ENCODE peak calls at places on chromosomes 16 and 17, in six cellular contexts. One of them, this sample, is unnamed.
A peak's percentile ranks its signal among the peaks of the same experiment; 100 is the strongest.

GRCh38 chr16:66525396-66526180 is 24.3 kb downstream of the TK2 start:
- DNase-seq in MM.1S: no peak
- DNase-seq in GM12864: no peak
- DNase-seq in heart right ventricle: no peak
- DNase-seq in epithelial cell of esophagus: no peak
- DNase-seq in fibroblast of the aortic adventitia: no peak
- DNase-seq in this sample: no peak

GRCh38 chr16:78275420-78275819 is 176.0 kb downstream of the WWOX start:
- DNase-seq in MM.1S: no peak
- DNase-seq in GM12864: no peak
- DNase-seq in heart right ventricle: no peak
- DNase-seq in epithelial cell of esophagus: no peak
- DNase-seq in fibroblast of the aortic adventitia: no peak
- DNase-seq in this sample: no peak

GRCh38 chr17:15942207-15942833 is 2.6 kb upstream of the ADORA2B start:
- DNase-seq in MM.1S: no peak
- DNase-seq in GM12864: no peak
- DNase-seq in heart right ventricle: no peak
- DNase-seq in epithelial cell of esophagus: peak; percentile 41
- DNase-seq in fibroblast of the aortic adventitia: no peak
- DNase-seq in this sample: no peak

GRCh38 chr17:60091908-60092331 is 13.2 kb upstream of the HEATR6 start:
- DNase-seq in MM.1S: no peak
- DNase-seq in GM12864: no peak
- DNase-seq in heart right ventricle: no peak
- DNase-seq in epithelial cell of esophagus: peak; percentile 53
- DNase-seq in fibroblast of the aortic adventitia: peak; percentile 43
- DNase-seq in this sample: peak; percentile 27

GRCh38 chr16:19429271-19429670 is 11.6 kb downstream of the TMC5 start:
- DNase-seq in MM.1S: no peak
- DNase-seq in GM12864: no peak
- DNase-seq in heart right ventricle: no peak
- DNase-seq in epithelial cell of esophagus: no peak
- DNase-seq in fibroblast of the aortic adventitia: no peak
- DNase-seq in this sample: no peak

GRCh38 chr16:50862818-50863672 is 121.2 kb downstream of the CYLD start:
- DNase-seq in MM.1S: no peak
- DNase-seq in GM12864: no peak
- DNase-seq in heart right ventricle: no peak
- DNase-seq in epithelial cell of esophagus: no peak
- DNase-seq in fibroblast of the aortic adventitia: no peak
- DNase-seq in this sample: no peak

GRCh38 chr16:80158766-80159165 is 382.0 kb upstream of the DYNLRB2 start:
- DNase-seq in MM.1S: no peak
- DNase-seq in GM12864: no peak
- DNase-seq in heart right ventricle: no peak
- DNase-seq in epithelial cell of esophagus: peak; percentile 91
- DNase-seq in fibroblast of the aortic adventitia: peak; percentile 40
- DNase-seq in this sample: no peak

GRCh38 chr16:19379838-19380237 is 37.8 kb upstream of the TMC5 start:
- DNase-seq in MM.1S: no peak
- DNase-seq in GM12864: no peak
- DNase-seq in heart right ventricle: no peak
- DNase-seq in epithelial cell of esophagus: no peak
- DNase-seq in fibroblast of the aortic adventitia: no peak
- DNase-seq in this sample: no peak

GRCh38 chr17:60577147-60577925 is 22.7 kb upstream of the PPM1D start:
- DNase-seq in MM.1S: peak; percentile 68
- DNase-seq in GM12864: no peak
- DNase-seq in heart right ventricle: peak; percentile 43
- DNase-seq in epithelial cell of esophagus: no peak
- DNase-seq in fibroblast of the aortic adventitia: peak; percentile 75
- DNase-seq in this sample: peak; percentile 51

GRCh38 chr17:3027786-3028532 is 35.4 kb downstream of the OR1D5 start:
- DNase-seq in MM.1S: no peak
- DNase-seq in GM12864: no peak
- DNase-seq in heart right ventricle: no peak
- DNase-seq in epithelial cell of esophagus: no peak
- DNase-seq in fibroblast of the aortic adventitia: no peak
- DNase-seq in this sample: no peak

GRCh38 chr17:41437769-41438168 is 3.0 kb downstream of the KRT38 start:
- DNase-seq in MM.1S: no peak
- DNase-seq in GM12864: no peak
- DNase-seq in heart right ventricle: no peak
- DNase-seq in epithelial cell of esophagus: no peak
- DNase-seq in fibroblast of the aortic adventitia: no peak
- DNase-seq in this sample: no peak

GRCh38 chr17:78341559-78342437 is 18.1 kb downstream of the SOCS3 start:
- DNase-seq in MM.1S: no peak
- DNase-seq in GM12864: no peak
- DNase-seq in heart right ventricle: peak; percentile 84
- DNase-seq in epithelial cell of esophagus: peak; percentile 72
- DNase-seq in fibroblast of the aortic adventitia: peak; percentile 81
- DNase-seq in this sample: no peak

GRCh38 chr16:67551972-67552371 is 10.4 kb upstream of the CTCF start:
- DNase-seq in MM.1S: peak; percentile 49
- DNase-seq in GM12864: no peak
- DNase-seq in heart right ventricle: no peak
- DNase-seq in epithelial cell of esophagus: no peak
- DNase-seq in fibroblast of the aortic adventitia: no peak
- DNase-seq in this sample: no peak

GRCh38 chr17:40349477-40350409 is 14.8 kb downstream of the GJD3 start:
- DNase-seq in MM.1S: no peak
- DNase-seq in GM12864: no peak
- DNase-seq in heart right ventricle: peak; percentile 70
- DNase-seq in epithelial cell of esophagus: peak; percentile 97
- DNase-seq in fibroblast of the aortic adventitia: peak; percentile 82
- DNase-seq in this sample: no peak

GRCh38 chr17:36142230-36142629 is 34.2 kb downstream of the TBC1D3B start:
- DNase-seq in MM.1S: no peak
- DNase-seq in GM12864: no peak
- DNase-seq in heart right ventricle: no peak
- DNase-seq in epithelial cell of esophagus: no peak
- DNase-seq in fibroblast of the aortic adventitia: no peak
- DNase-seq in this sample: no peak

GRCh38 chr16:12124742-12125141 is 148.2 kb downstream of the SNX29 start:
- DNase-seq in MM.1S: no peak
- DNase-seq in GM12864: no peak
- DNase-seq in heart right ventricle: no peak
- DNase-seq in epithelial cell of esophagus: no peak
- DNase-seq in fibroblast of the aortic adventitia: no peak
- DNase-seq in this sample: no peak

GRCh38 chr17:44345497-44346026 is 460 bp downstream of the GRN start:
- DNase-seq in MM.1S: peak; percentile 50
- DNase-seq in GM12864: no peak
- DNase-seq in heart right ventricle: peak; percentile 68
- DNase-seq in epithelial cell of esophagus: peak; percentile 70
- DNase-seq in fibroblast of the aortic adventitia: peak; percentile 59
- DNase-seq in this sample: peak; percentile 73

GRCh38 chr16:66660422-66661209 is 35.9 kb downstream of the CMTM4 start:
- DNase-seq in MM.1S: no peak
- DNase-seq in GM12864: no peak
- DNase-seq in heart right ventricle: peak; percentile 64
- DNase-seq in epithelial cell of esophagus: peak; percentile 82
- DNase-seq in fibroblast of the aortic adventitia: peak; percentile 82
- DNase-seq in this sample: no peak

GRCh38 chr17:41925991-41926590 is 4.3 kb upstream of the ODAD4 start:
- DNase-seq in MM.1S: no peak
- DNase-seq in GM12864: no peak
- DNase-seq in heart right ventricle: no peak
- DNase-seq in epithelial cell of esophagus: no peak
- DNase-seq in fibroblast of the aortic adventitia: no peak
- DNase-seq in this sample: peak; percentile 40

GRCh38 chr17:9971991-9972390 is 66.9 kb upstream of the RCVRN start:
- DNase-seq in MM.1S: no peak
- DNase-seq in GM12864: no peak
- DNase-seq in heart right ventricle: peak; percentile 77
- DNase-seq in epithelial cell of esophagus: no peak
- DNase-seq in fibroblast of the aortic adventitia: peak; percentile 55
- DNase-seq in this sample: no peak

GRCh38 chr17:28538296-28538895 is 14.0 kb downstream of the UNC119 start:
- DNase-seq in MM.1S: peak; percentile 67
- DNase-seq in GM12864: no peak
- DNase-seq in heart right ventricle: no peak
- DNase-seq in epithelial cell of esophagus: no peak
- DNase-seq in fibroblast of the aortic adventitia: no peak
- DNase-seq in this sample: no peak

GRCh38 chr17:58534901-58535421 is 20.5 kb upstream of the MTMR4 start:
- DNase-seq in MM.1S: no peak
- DNase-seq in GM12864: no peak
- DNase-seq in heart right ventricle: no peak
- DNase-seq in epithelial cell of esophagus: peak; percentile 79
- DNase-seq in fibroblast of the aortic adventitia: peak; percentile 42
- DNase-seq in this sample: no peak

GRCh38 chr16:49567940-49568339 is 194.3 kb downstream of the C16orf78 start:
- DNase-seq in MM.1S: no peak
- DNase-seq in GM12864: no peak
- DNase-seq in heart right ventricle: no peak
- DNase-seq in epithelial cell of esophagus: no peak
- DNase-seq in fibroblast of the aortic adventitia: no peak
- DNase-seq in this sample: peak; percentile 17

GRCh38 chr16:12020007-12020406 is 43.5 kb downstream of the SNX29 start:
- DNase-seq in MM.1S: no peak
- DNase-seq in GM12864: peak; percentile 27
- DNase-seq in heart right ventricle: no peak
- DNase-seq in epithelial cell of esophagus: no peak
- DNase-seq in fibroblast of the aortic adventitia: no peak
- DNase-seq in this sample: peak; percentile 61

GRCh38 chr16:50460538-50461399 is 87.4 kb upstream of the NKD1 start:
- DNase-seq in MM.1S: no peak
- DNase-seq in GM12864: no peak
- DNase-seq in heart right ventricle: no peak
- DNase-seq in epithelial cell of esophagus: no peak
- DNase-seq in fibroblast of the aortic adventitia: no peak
- DNase-seq in this sample: no peak

DNA sequence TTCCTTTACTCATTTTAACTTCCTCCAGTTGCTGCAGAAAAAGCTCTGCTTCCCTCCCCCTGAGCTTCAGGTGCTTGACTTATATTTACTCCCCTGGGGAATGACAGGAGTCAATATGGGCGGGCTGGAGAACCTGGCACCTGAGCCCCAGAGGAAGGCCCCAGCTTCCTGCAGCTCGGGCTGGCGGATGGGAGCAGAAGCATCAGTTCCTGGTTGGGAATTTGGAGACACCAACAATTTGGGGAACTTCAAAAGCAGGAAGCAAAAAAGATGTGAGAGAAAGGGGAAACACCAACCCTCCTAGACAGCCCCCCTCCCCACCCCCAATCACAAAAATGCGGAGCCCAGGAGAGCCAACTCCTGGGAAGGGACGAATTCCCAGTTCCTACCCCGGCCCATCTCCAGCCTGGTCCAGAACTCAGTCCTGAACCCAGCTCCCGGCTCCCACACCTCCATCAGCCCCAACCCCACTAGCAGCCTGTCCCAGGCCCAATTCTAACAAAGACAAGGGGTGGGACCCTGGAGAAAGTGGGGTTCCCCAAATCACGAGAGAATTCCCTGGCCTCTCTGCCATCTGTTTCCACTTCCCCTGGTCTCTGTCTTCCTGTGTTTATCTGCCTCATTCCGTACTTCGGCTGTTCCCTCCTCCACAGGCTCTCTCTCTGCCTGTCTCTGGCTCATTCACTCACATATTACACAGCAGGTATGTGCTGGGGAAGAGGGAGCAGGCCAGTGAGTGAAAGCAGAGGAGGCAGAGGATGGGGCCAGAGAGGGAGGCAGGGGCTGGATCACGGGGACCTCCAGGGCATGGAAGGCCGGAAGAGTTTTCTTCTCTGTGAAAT is 16.2 kb upstream of the ASGR2 start:
- DNase-seq in MM.1S: no peak
- DNase-seq in GM12864: no peak
- DNase-seq in heart right ventricle: peak; percentile 15
- DNase-seq in epithelial cell of esophagus: no peak
- DNase-seq in fibroblast of the aortic adventitia: no peak
- DNase-seq in this sample: no peak
- TF ChIP-seq CTCF in MM.1S: no peak
- TF ChIP-seq CTCF in GM12864: no peak
- TF ChIP-seq CTCF in heart right ventricle: no peak
- TF ChIP-seq CTCF in epithelial cell of esophagus: no peak
- TF ChIP-seq CTCF in fibroblast of the aortic adventitia: no peak
- TF ChIP-seq CTCF in this sample: no peak

GRCh38 chr16:61370564-61370963 is 665.7 kb downstream of the CDH8 start:
- DNase-seq in MM.1S: peak; percentile 80
- DNase-seq in GM12864: no peak
- DNase-seq in heart right ventricle: no peak
- DNase-seq in epithelial cell of esophagus: no peak
- DNase-seq in fibroblast of the aortic adventitia: no peak
- DNase-seq in this sample: no peak
- H3K4me3 ChIP-seq in MM.1S: peak overlapping the region; percentile 28
- H3K4me3 ChIP-seq in GM12864: no peak overlapping the region
- H3K4me3 ChIP-seq in heart right ventricle: no peak overlapping the region
- H3K4me3 ChIP-seq in epithelial cell of esophagus: no peak overlapping the region
- H3K4me3 ChIP-seq in fibroblast of the aortic adventitia: no peak overlapping the region
- H3K4me3 ChIP-seq in this sample: no peak overlapping the region

DNA sequence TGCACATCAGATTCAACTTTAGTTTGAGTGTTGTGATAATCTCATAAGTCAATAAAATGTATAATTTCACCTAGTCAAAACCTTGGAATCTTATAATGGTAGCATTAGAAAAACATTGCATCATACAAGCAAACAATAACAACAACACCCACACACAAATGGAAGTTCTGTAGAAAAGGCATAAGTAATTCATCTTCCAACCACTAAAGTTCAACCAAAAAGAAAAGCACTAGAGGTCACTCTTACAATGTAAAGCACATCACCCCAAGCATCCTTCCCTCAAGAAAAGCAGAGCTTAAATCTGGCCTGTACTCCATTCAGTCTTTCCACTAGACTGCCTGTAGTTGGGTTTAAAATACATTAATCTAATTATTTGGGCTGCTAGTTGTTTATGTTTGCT is 1.8 kb downstream of the CNTNAP4 start:
- DNase-seq in MM.1S: peak; percentile 18
- DNase-seq in GM12864: no peak
- DNase-seq in heart right ventricle: no peak
- DNase-seq in epithelial cell of esophagus: peak; percentile 53
- DNase-seq in fibroblast of the aortic adventitia: peak; percentile 63
- DNase-seq in this sample: peak; percentile 53
- TF ChIP-seq CTCF in MM.1S: peak; percentile 23
- TF ChIP-seq CTCF in GM12864: peak; percentile 39
- TF ChIP-seq CTCF in heart right ventricle: no peak
- TF ChIP-seq CTCF in epithelial cell of esophagus: peak; percentile 26
- TF ChIP-seq CTCF in fibroblast of the aortic adventitia: peak; percentile 39
- TF ChIP-seq CTCF in this sample: peak; percentile 36

GRCh38 chr17:55741353-55741700 is 9.5 kb upstream of the PCTP start:
- DNase-seq in MM.1S: no peak
- DNase-seq in GM12864: no peak
- DNase-seq in heart right ventricle: no peak
- DNase-seq in epithelial cell of esophagus: no peak
- DNase-seq in fibroblast of the aortic adventitia: no peak
- DNase-seq in this sample: no peak

GRCh38 chr17:55740515-55741352 is 10.1 kb upstream of the PCTP start:
- DNase-seq in MM.1S: no peak
- DNase-seq in GM12864: no peak
- DNase-seq in heart right ventricle: no peak
- DNase-seq in epithelial cell of esophagus: no peak
- DNase-seq in fibroblast of the aortic adventitia: no peak
- DNase-seq in this sample: no peak

GRCh38 chr17:55745258-55745657 is 5.6 kb upstream of the PCTP start:
- DNase-seq in MM.1S: no peak
- DNase-seq in GM12864: no peak
- DNase-seq in heart right ventricle: no peak
- DNase-seq in epithelial cell of esophagus: no peak
- DNase-seq in fibroblast of the aortic adventitia: no peak
- DNase-seq in this sample: no peak

GRCh38 chr17:55743103-55743679 is 7.7 kb upstream of the PCTP start:
- DNase-seq in MM.1S: no peak
- DNase-seq in GM12864: no peak
- DNase-seq in heart right ventricle: no peak
- DNase-seq in epithelial cell of esophagus: peak; percentile 90
- DNase-seq in fibroblast of the aortic adventitia: peak; percentile 25
- DNase-seq in this sample: peak; percentile 15

GRCh38 chr17:55742272-55743102 is 8.4 kb upstream of the PCTP start:
- DNase-seq in MM.1S: peak; percentile 45
- DNase-seq in GM12864: no peak
- DNase-seq in heart right ventricle: no peak
- DNase-seq in epithelial cell of esophagus: no peak
- DNase-seq in fibroblast of the aortic adventitia: no peak
- DNase-seq in this sample: peak; percentile 56
- H3K4me3 ChIP-seq in MM.1S: no peak overlapping the region
- H3K4me3 ChIP-seq in GM12864: peak overlapping the region; percentile 25
- H3K4me3 ChIP-seq in heart right ventricle: no peak overlapping the region
- H3K4me3 ChIP-seq in epithelial cell of esophagus: no peak overlapping the region
- H3K4me3 ChIP-seq in fibroblast of the aortic adventitia: no peak overlapping the region
- H3K4me3 ChIP-seq in this sample: no peak overlapping the region

This sample was measured in GM12865.